ENCODE peak calls at places on chromosomes 1 and 21, in five cellular contexts. T is pancreas, J is stomach, B is PC-3, G is K562. K is an unnamed sample. For H3K4me1 and H3K36me3, the result is how much of the 10 kb centered on the place peaks cover.

GRCh38 chr1:230503741-230504140 is 77.6 kb upstream of the PGBD5 start:
- DNase-seq in T (no peak), J (no peak), B (no peak), G (no peak), K (no peak)

GRCh38 chr1:183757061-183757460 is 47.9 kb upstream of the RGL1 start:
- DNase-seq in T (no peak), J (no peak), B (peak), G (no peak), K (no peak)

GRCh38 chr1:211013346-211014240 is 120.4 kb downstream of the KCNH1 start:
- DNase-seq in T (no peak), J (no peak), B (no peak), G (no peak), K (no peak)

GRCh38 chr1:154955718-154956513 is at the start of gene PBXIP1:
- DNase-seq in T (peak), J (peak), B (peak), G (peak), K (peak)

GRCh38 chr1:203084588-203085527 is 954 bp downstream of the MYOG start:
- DNase-seq in T (no peak), J (peak), B (peak), G (peak), K (no peak)

GRCh38 chr1:56376188-56376984 is 203.0 kb downstream of the PLPP3 start:
- DNase-seq in T (no peak), J (peak), B (peak), G (no peak), K (no peak)

GRCh38 chr1:1181129-1181937 is 7.7 kb downstream of the TTLL10 start:
- DNase-seq in T (no peak), J (no peak), B (no peak), G (no peak), K (no peak)

GRCh38 chr1:115164940-115165718 is 75.8 kb upstream of the TSPAN2 start:
- DNase-seq in T (no peak), J (no peak), B (no peak), G (no peak), K (no peak)

GRCh38 chr1:166947398-166948043 is 27.8 kb downstream of the ILDR2 start:
- DNase-seq in T (peak), J (peak), B (no peak), G (peak), K (peak)

GRCh38 chr1:157163273-157164127 is 25.3 kb upstream of the ETV3 start:
- DNase-seq in T (peak), J (peak), B (peak), G (peak), K (peak)

GRCh38 chr1:44632511-44633072 is 41.7 kb downstream of the TMEM53 start:
- DNase-seq in T (no peak), J (no peak), B (no peak), G (peak), K (no peak)

GRCh38 chr1:1361982-1362423 is 3.6 kb upstream of the MXRA8 start:
- DNase-seq in T (no peak), J (no peak), B (no peak), G (no peak), K (no peak)

GRCh38 chr1:245085508-245086095 is 69.2 kb upstream of the KIF26B start:
- DNase-seq in T (no peak), J (no peak), B (peak), G (no peak), K (no peak)

GRCh38 chr1:186374313-186375151 is 521 bp downstream of the TPR start:
- DNase-seq in T (no peak), J (peak), B (peak), G (peak), K (no peak)

GRCh38 chr1:232952514-232953175 is 2.2 kb downstream of the NTPCR start:
- DNase-seq in T (no peak), J (peak), B (peak), G (peak), K (no peak)

GRCh38 chr1:30778979-30779293 is 21.4 kb upstream of the LAPTM5 start:
- DNase-seq in T (no peak), J (no peak), B (no peak), G (no peak), K (no peak)

GRCh38 chr1:155051777-155052398 is 772 bp downstream of the ADAM15 start:
- DNase-seq in T (peak), J (peak), B (peak), G (peak), K (peak)

GRCh38 chr21:30336596-30336995 is 898 bp downstream of the KRTAP27-1 start:
- DNase-seq in T (no peak), J (no peak), B (no peak), G (no peak), K (no peak)

GRCh38 chr1:21313886-21314796 is 23.9 kb upstream of the ECE1 start:
- DNase-seq in T (no peak), J (no peak), B (no peak), G (no peak), K (no peak)

GRCh38 chr1:157682710-157683437 is 17.7 kb downstream of the FCRL3 start:
- DNase-seq in T (no peak), J (no peak), B (no peak), G (no peak), K (no peak)

GRCh38 chr1:10634428-10635384 is 160.0 kb downstream of the PEX14 start:
- DNase-seq in T (no peak), J (no peak), B (peak), G (no peak), K (no peak)

GRCh38 chr1:70542040-70542439 is 131.0 kb downstream of the CTH start:
- DNase-seq in T (no peak), J (no peak), B (no peak), G (no peak), K (no peak)

GRCh38 chr1:218686258-218686657 is 341.1 kb downstream of the TGFB2 start:
- DNase-seq in T (no peak), J (no peak), B (peak), G (no peak), K (no peak)

GRCh38 chr1:114725230-114725629 is 8.7 kb upstream of the NRAS start:
- DNase-seq in T (no peak), J (no peak), B (no peak), G (no peak), K (no peak)

GRCh38 chr1:67838180-67838912 is 5.1 kb upstream of the GNG12 start:
- DNase-seq in T (no peak), J (no peak), B (no peak), G (no peak), K (no peak)

GRCh38 chr21:41052820-41053555 is 115.0 kb upstream of the BACE2 start:
- DNase-seq in T (no peak), J (no peak), B (no peak), G (no peak), K (no peak)

GRCh38 chr1:240001177-240001740 is 90.4 kb upstream of the FMN2 start:
- DNase-seq in T (no peak), J (no peak), B (peak), G (no peak), K (no peak)

GRCh38 chr1:182185822-182186756 is 124.6 kb upstream of the ZNF648 start:
- DNase-seq in T (no peak), J (no peak), B (peak), G (no peak), K (no peak)

GRCh38 chr1:230423261-230423660 is 2.9 kb downstream of the PGBD5 start:
- DNase-seq in T (no peak), J (no peak), B (no peak), G (no peak), K (no peak)

GRCh38 chr1:54498383-54499096 is 49.5 kb upstream of the ACOT11 start:
- DNase-seq in T (no peak), J (no peak), B (no peak), G (no peak), K (no peak)

GRCh38 chr1:244329591-244330317 is 122.0 kb downstream of the ADSS2 start:
- DNase-seq in T (no peak), J (no peak), B (peak), G (no peak), K (no peak)

GRCh38 chr1:71081697-71082080 is 854 bp upstream of the ZRANB2 start:
- DNase-seq in T (no peak), J (no peak), B (no peak), G (peak), K (peak)

GRCh38 chr1:28370220-28371010 is 875 bp downstream of the PHACTR4 start:
- DNase-seq in T (no peak), J (no peak), B (peak), G (no peak), K (peak)

GRCh38 chr1:181485276-181486097 is 2.2 kb downstream of the CACNA1E start:
- DNase-seq in T (no peak), J (no peak), B (no peak), G (peak), K (no peak)

GRCh38 chr1:74779750-74780149 is 46.8 kb downstream of the TYW3 start:
- DNase-seq in T (no peak), J (no peak), B (no peak), G (no peak), K (no peak)

GRCh38 chr1:41672173-41672572 is 187.7 kb upstream of the EDN2 start:
- DNase-seq in T (no peak), J (peak), B (peak), G (no peak), K (no peak)

GRCh38 chr1:204529371-204529895 is 13.2 kb downstream of the MDM4 start:
- DNase-seq in T (no peak), J (no peak), B (no peak), G (no peak), K (no peak)
- H3K4me1 ChIP-seq in T (under half), J (under half), B (under half), G (under half), K (under half)

GRCh38 chr1:246540738-246541491 is 25.1 kb downstream of the TFB2M start:
- DNase-seq in T (no peak), J (no peak), B (no peak), G (no peak), K (no peak)
- H3K36me3 ChIP-seq in T (under half), J (half or more), B (under half), G (half or more), K (under half)

GRCh38 chr21:29196021-29196663 is 65.7 kb downstream of the MAP3K7CL start:
- DNase-seq in T (peak), J (peak), B (peak), G (peak), K (no peak)
- TF ChIP-seq CTCF in T (no peak), J (no peak), B (peak), G (peak), K (peak)

GRCh38 chr1:19311931-19312781 is at the start of the genes AKR7A2 and SLC66A1:
- DNase-seq in T (peak), J (peak), B (peak), G (peak), K (peak)
- H3K4me1 ChIP-seq in T (under half), J (half or more), B (under half), G (under half), K (under half)

DNA sequence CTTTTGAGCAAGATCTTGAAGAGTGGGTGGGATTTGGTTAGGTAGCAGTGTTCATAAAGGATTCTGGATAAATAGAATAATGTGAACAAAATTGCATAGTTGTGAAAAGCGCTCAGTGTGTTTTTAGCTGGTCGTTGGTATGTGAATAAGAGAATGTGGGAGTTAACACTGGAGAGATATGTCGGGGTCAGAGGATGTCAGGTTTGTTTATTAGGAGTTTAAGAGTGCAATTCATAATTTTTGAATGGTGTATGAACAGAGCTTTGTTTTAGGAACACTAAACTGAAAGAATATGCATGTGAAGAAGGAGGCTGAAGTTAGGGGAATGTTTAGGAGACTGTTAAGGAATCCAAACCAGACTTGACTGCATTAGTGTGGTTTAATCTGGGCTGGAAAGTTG is 9.4 kb downstream of the USP16 start:
- DNase-seq in T (no peak), J (no peak), B (no peak), G (no peak), K (no peak)
- H3K36me3 ChIP-seq in T (half or more), J (half or more), B (half or more), G (half or more), K (half or more)

GRCh38 chr1:46191033-46191701 is 7.1 kb downstream of the POMGNT1 start:
- DNase-seq in T (no peak), J (no peak), B (no peak), G (no peak), K (no peak)

GRCh38 chr1:46187106-46187869 is 10.9 kb downstream of the POMGNT1 start:
- DNase-seq in T (no peak), J (peak), B (no peak), G (no peak), K (no peak)

GRCh38 chr1:46190539-46190938 is 7.7 kb downstream of the POMGNT1 start:
- DNase-seq in T (no peak), J (peak), B (no peak), G (no peak), K (no peak)

GRCh38 chr1:46186076-46186475 is 9.8 kb upstream of the P3R3URF start:
- DNase-seq in T (no peak), J (no peak), B (no peak), G (no peak), K (no peak)

GRCh38 chr1:46188295-46189030 is 9.8 kb downstream of the POMGNT1 start:
- DNase-seq in T (no peak), J (peak), B (peak), G (peak), K (peak)
- TF ChIP-seq CTCF in T (no peak), J (no peak), B (peak), G (peak), K (no peak)